ENCODE peak calls at places on chromosomes 6 and 20, in nine cellular contexts. C is right cardiac atrium; B is NCI-H1105 treated with DMSO at 0.1 percent for 48 hours; W is NAMALWA; P is transverse colon; A is HuH-7; O is AG09309; V is activated T-cell treated with anti-CD3 and anti-CD28 coated beads, Interleukin-2, amount 50 U/mL, for 4 hours; X is GM19239. Y is an unnamed sample.

GRCh38 chr6:71463061-71463460 is 174.4 kb downstream of the OGFRL1 start:
- DNase-seq in P (no peak), O (no peak), V (no peak), C (no peak), A (no peak), B (no peak), W (no peak), X (no peak), Y (no peak)

GRCh38 chr20:40589581-40589980 is 99.5 kb downstream of the MAFB start:
- DNase-seq in O (no peak), B (no peak), V (no peak), W (no peak), X (no peak), C (no peak), A (no peak), P (no peak), Y (no peak)

GRCh38 chr6:47278545-47278944 is 31.2 kb downstream of the TNFRSF21 start:
- DNase-seq in P (no peak), V (no peak), O (peak), A (no peak), X (no peak), W (no peak), B (no peak), C (no peak), Y (no peak)

GRCh38 chr20:36483919-36484808 is 57.2 kb upstream of the MYL9 start:
- DNase-seq in A (no peak), X (no peak), B (no peak), O (no peak), V (no peak), C (peak), P (no peak), W (no peak), Y (peak)

GRCh38 chr6:71510057-71510713 is 221.6 kb downstream of the OGFRL1 start:
- DNase-seq in W (peak), O (peak), C (peak), A (no peak), V (no peak), P (peak), X (no peak), B (peak), Y (peak)

GRCh38 chr6:157622427-157622826 is 200.6 kb upstream of the SNX9 start:
- DNase-seq in X (no peak), V (no peak), P (no peak), A (no peak), W (no peak), O (no peak), B (no peak), C (no peak), Y (no peak)

GRCh38 chr6:47083586-47084047 is 41.5 kb upstream of the ADGRF1 start:
- DNase-seq in C (peak), B (peak), X (no peak), O (peak), P (peak), A (no peak), V (no peak), W (no peak), Y (no peak)

GRCh38 chr6:82955841-82956240 is 109.8 kb downstream of the UBE3D start:
- DNase-seq in O (peak), B (no peak), V (no peak), X (no peak), A (no peak), W (no peak), C (no peak), P (no peak), Y (peak)

GRCh38 chr20:63889241-63890200 is 5.4 kb upstream of the DNAJC5 start:
- DNase-seq in V (no peak), W (no peak), O (no peak), A (no peak), C (no peak), B (no peak), X (no peak), P (no peak), Y (no peak)

GRCh38 chr6:87756858-87757257 is 54.8 kb upstream of the AKIRIN2 start:
- DNase-seq in V (peak), O (peak), W (peak), P (peak), C (no peak), X (peak), A (no peak), B (no peak), Y (peak)

GRCh38 chr20:49595811-49596545 is 28.0 kb upstream of the PTGIS start:
- DNase-seq in P (no peak), X (no peak), V (peak), B (no peak), W (no peak), O (no peak), C (no peak), A (no peak), Y (peak)